ENCODE peak calls at places on chromosome 1, in ten cellular contexts. M, N, F, D, J, T, A, R, U and C are unnamed samples.

GRCh38 chr1:7253988-7254587 is 468.8 kb downstream of the CAMTA1 start:
- DNase-seq in M (no peak), N (no peak), F (no peak), D (no peak), J (no peak), T (no peak), A (no peak), R (no peak), U (no peak), C (no peak)

GRCh38 chr1:51331206-51332100 is 1.1 kb upstream of the TTC39A start:
- DNase-seq in M (peak; percentile 72), N (peak; percentile 77), F (no peak), D (peak; percentile 60), J (peak; percentile 39), T (peak; percentile 43), A (no peak), R (peak; percentile 47), U (no peak), C (peak; percentile 63)

GRCh38 chr1:243890576-243890975 is 40.5 kb upstream of the AKT3 start:
- DNase-seq in M (no peak), N (no peak), F (no peak), D (no peak), J (no peak), T (no peak), A (no peak), R (no peak), U (no peak), C (peak; percentile 32)

GRCh38 chr1:163471766-163472165 is 150.0 kb downstream of the NUF2 start:
- DNase-seq in M (no peak), N (no peak), F (no peak), D (no peak), J (no peak), T (no peak), A (no peak), R (no peak), U (no peak), C (no peak)

GRCh38 chr1:247494746-247495145 is 36.8 kb upstream of the OR2B11 start:
- DNase-seq in M (no peak), N (no peak), F (no peak), D (no peak), J (no peak), T (peak; percentile 67), A (no peak), R (no peak), U (no peak), C (no peak)

GRCh38 chr1:202590975-202591411 is 119.3 kb downstream of the SYT2 start:
- DNase-seq in M (no peak), N (no peak), F (no peak), D (no peak), J (no peak), T (no peak), A (no peak), R (no peak), U (no peak), C (no peak)

GRCh38 chr1:115210302-115210711 is 121.0 kb upstream of the TSPAN2 start:
- DNase-seq in M (no peak), N (peak; percentile 84), F (no peak), D (no peak), J (peak; percentile 78), T (no peak), A (no peak), R (no peak), U (no peak), C (peak; percentile 27)

GRCh38 chr1:26237230-26237966 is 3.4 kb downstream of the CEP85 start:
- DNase-seq in M (peak; percentile 26), N (peak; percentile 27), F (no peak), D (no peak), J (no peak), T (no peak), A (no peak), R (no peak), U (no peak), C (peak; percentile 3)

GRCh38 chr1:20279507-20279906 is 11.2 kb upstream of the VWA5B1 start:
- DNase-seq in M (peak; percentile 70), N (peak; percentile 39), F (no peak), D (no peak), J (peak; percentile 33), T (no peak), A (no peak), R (no peak), U (no peak), C (peak; percentile 68)

GRCh38 chr1:97137862-97138514 is 416.4 kb downstream of the PTBP2 start:
- DNase-seq in M (peak; percentile 24), N (peak; percentile 69), F (no peak), D (peak; percentile 83), J (peak; percentile 79), T (peak; percentile 35), A (no peak), R (peak; percentile 61), U (no peak), C (peak; percentile 57)

GRCh38 chr1:165831146-165831545 is 3.7 kb downstream of the UCK2 start:
- DNase-seq in M (no peak), N (no peak), F (no peak), D (no peak), J (no peak), T (no peak), A (no peak), R (no peak), U (no peak), C (no peak)

GRCh38 chr1:31239653-31240241 is at the start of gene NKAIN1:
- DNase-seq in M (peak; percentile 27), N (peak; percentile 46), F (no peak), D (peak; percentile 84), J (no peak), T (no peak), A (no peak), R (peak; percentile 25), U (no peak), C (no peak)

GRCh38 chr1:205191127-205191577 is 20.4 kb downstream of the DSTYK start:
- DNase-seq in M (no peak), N (no peak), F (no peak), D (no peak), J (no peak), T (no peak), A (no peak), R (no peak), U (no peak), C (no peak)

GRCh38 chr1:218273757-218274505 is 11.2 kb upstream of the RRP15 start:
- DNase-seq in M (no peak), N (no peak), F (no peak), D (no peak), J (no peak), T (peak; percentile 41), A (no peak), R (peak; percentile 29), U (no peak), C (no peak)

GRCh38 chr1:5458248-5458647 is 534.0 kb downstream of the NPHP4 start:
- DNase-seq in M (no peak), N (no peak), F (no peak), D (no peak), J (no peak), T (no peak), A (no peak), R (no peak), U (no peak), C (no peak)

GRCh38 chr1:214584805-214585766 is 17.9 kb upstream of the CENPF start:
- DNase-seq in M (peak; percentile 64), N (peak; percentile 75), F (no peak), D (peak; percentile 71), J (no peak), T (no peak), A (no peak), R (peak; percentile 23), U (no peak), C (peak; percentile 79)